ENCODE peak calls at places on chromosomes 6 and 20, in five cellular contexts. V is GDM1, P is GM06990, O is T-helper 1 cell, J is A549. T is an unnamed sample.

GRCh38 chr6:44667226-44667625 is 279.7 kb downstream of the CDC5L start:
- DNase-seq in V (no peak), P (no peak), O (no peak), J (no peak), T (no peak)

GRCh38 chr20:5675103-5676091 is 74.8 kb upstream of the SHLD1 start:
- DNase-seq in V (no peak), P (no peak), O (no peak), J (no peak), T (peak; percentile 64)

GRCh38 chr6:31308050-31308844 is 36.4 kb upstream of the HLA-C start:
- DNase-seq in V (no peak), P (peak; percentile 64), O (peak; percentile 50), J (peak; percentile 10), T (no peak)

GRCh38 chr6:150380256-150380655 is 11.4 kb downstream of the IYD start:
- DNase-seq in V (no peak), P (no peak), O (no peak), J (no peak), T (no peak)

GRCh38 chr6:12594541-12594893 is 122.0 kb upstream of the PHACTR1 start:
- DNase-seq in V (no peak), P (no peak), O (no peak), J (no peak), T (no peak)

GRCh38 chr6:16803294-16804006 is 42.2 kb upstream of the ATXN1 start:
- DNase-seq in V (no peak), P (no peak), O (no peak), J (no peak), T (no peak)

GRCh38 chr6:30615219-30615957 is 1.7 kb downstream of the PPP1R10 start:
- DNase-seq in V (peak; percentile 43), P (peak; percentile 49), O (no peak), J (peak; percentile 79), T (peak; percentile 45)

GRCh38 chr20:14951707-14952106 is 614.3 kb upstream of the FLRT3 start:
- DNase-seq in V (no peak), P (no peak), O (no peak), J (peak; percentile 73), T (no peak)

GRCh38 chr6:121664199-121664598 is 228.8 kb downstream of the GJA1 start:
- DNase-seq in V (no peak), P (no peak), O (no peak), J (no peak), T (no peak)

T was measured in GF-D8.